ENCODE peak calls at places on chromosomes 2 and 18, in nine cellular contexts. B is cardiac muscle cell, V is fibroblast of lung, C is tibial nerve, N is heart left ventricle, D is IMR-90, R is stomach, M is transverse colon, F is bronchial epithelial cell. Z is an unnamed sample. For H3K27me3, the result is how much of the 10 kb centered on the place peaks cover.

GRCh38 chr18:79317718-79318117 is 78.0 kb upstream of the NFATC1 start:
- DNase-seq in V (no peak), R (no peak), C (no peak), M (no peak), D (no peak), F (no peak), N (no peak), B (peak), Z (no peak)

GRCh38 chr18:56235773-56236115 is 402.6 kb downstream of the TXNL1 start:
- DNase-seq in C (no peak), N (no peak), R (no peak), F (no peak), V (peak), B (no peak), M (no peak), D (no peak), Z (no peak)

GRCh38 chr18:45254683-45255082 is 360.6 kb upstream of the SLC14A2 start:
- DNase-seq in M (no peak), F (peak), B (peak), R (no peak), V (peak), D (no peak), N (peak), C (no peak), Z (no peak)

GRCh38 chr2:150690870-150691269 is 203.4 kb upstream of the RND3 start:
- DNase-seq in B (peak), R (no peak), N (no peak), M (no peak), V (peak), C (no peak), F (peak), D (peak), Z (no peak)

GRCh38 chr2:147937744-147938349 is 82.7 kb downstream of the ORC4 start:
- DNase-seq in N (no peak), V (peak), M (no peak), B (peak), C (no peak), R (no peak), D (peak), F (peak), Z (no peak)

GRCh38 chr2:236309669-236310029 is 45.4 kb upstream of the ASB18 start:
- DNase-seq in B (peak), N (no peak), M (no peak), F (peak), R (no peak), V (peak), C (no peak), D (no peak), Z (no peak)

GRCh38 chr2:158482594-158482993 is 25.8 kb downstream of the PKP4 start:
- DNase-seq in C (no peak), D (peak), M (no peak), R (no peak), F (peak), V (peak), B (no peak), N (no peak), Z (no peak)

GRCh38 chr2:205683991-205684390 is 1.7 kb downstream of the NRP2 start:
- DNase-seq in R (no peak), B (no peak), N (no peak), D (no peak), V (no peak), C (no peak), F (no peak), M (no peak), Z (no peak)

GRCh38 chr2:17758123-17758522 is 4.2 kb downstream of the GEN1 start:
- DNase-seq in M (no peak), N (no peak), R (no peak), B (no peak), V (no peak), D (no peak), C (no peak), F (no peak), Z (no peak)

GRCh38 chr2:26018184-26018716 is 15.6 kb upstream of the RAB10 start:
- DNase-seq in F (peak), M (peak), N (peak), D (peak), R (peak), C (peak), V (peak), B (peak), Z (peak)

DNA sequence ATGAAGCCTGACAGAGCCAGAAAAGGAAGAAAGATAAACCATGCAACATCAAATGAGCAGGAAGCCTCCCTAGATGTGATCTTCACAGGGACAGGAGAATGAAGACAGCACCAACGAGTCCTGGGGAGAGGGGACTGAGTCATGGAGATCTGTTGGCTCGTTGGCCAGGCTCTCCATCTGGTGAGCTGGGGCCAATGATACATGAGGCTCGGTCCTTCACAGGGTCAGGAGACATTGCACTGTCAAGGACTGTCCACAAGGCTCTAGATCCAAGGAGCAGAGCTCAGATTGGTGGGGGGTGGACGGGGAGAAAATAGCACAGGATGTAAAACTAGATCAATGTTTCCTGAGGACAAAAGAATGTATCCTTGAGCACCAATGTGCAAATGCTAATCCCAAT is 735 bp downstream of the CD207 start:
- DNase-seq in D (no peak), C (no peak), M (no peak), N (no peak), F (no peak), B (no peak), R (no peak), V (no peak), Z (no peak)
- H3K27me3 ChIP-seq in D (under half), C (under half), M (under half), N (under half), F (under half), B (under half), R (under half), V (under half), Z (under half)

DNA sequence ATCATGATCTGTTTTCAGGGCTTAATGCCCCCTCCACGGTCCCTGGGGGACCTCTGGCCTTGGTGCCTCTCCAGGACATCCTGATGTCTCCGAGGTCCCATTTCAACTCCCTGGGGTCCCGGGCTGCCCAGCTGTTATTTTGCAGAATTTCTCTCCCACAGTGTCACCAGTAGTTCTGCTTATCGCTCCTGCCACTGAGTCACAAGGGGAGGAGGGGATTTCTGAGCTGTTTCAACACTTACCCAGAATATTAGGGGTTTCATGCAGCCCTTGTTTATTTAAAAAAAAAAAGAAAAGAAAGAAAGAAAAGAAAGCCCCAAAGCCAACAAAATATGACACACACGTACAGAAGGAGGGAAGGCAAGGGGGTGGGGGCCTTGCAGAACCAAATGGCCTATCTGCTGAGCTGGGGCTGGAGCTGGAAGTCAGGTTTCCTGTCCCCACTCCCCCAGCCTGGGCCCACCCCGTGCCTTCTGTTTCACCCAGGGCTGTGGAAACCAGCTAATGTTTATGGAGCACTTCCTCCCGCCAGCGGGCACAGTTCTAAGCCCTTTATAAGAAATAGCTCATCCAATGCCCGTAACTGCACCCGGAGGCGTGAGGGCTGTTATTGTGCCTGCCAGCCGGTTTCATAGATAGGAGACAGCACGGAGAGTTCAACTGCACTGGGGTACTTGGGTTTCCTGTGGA is 8.4 kb upstream of the ARID5A start:
- DNase-seq in N (peak), R (no peak), F (no peak), M (peak), C (no peak), B (peak), D (peak), V (peak), Z (no peak)
- TF ChIP-seq CTCF in N (no peak), R (no peak), F (no peak), M (no peak), C (no peak), B (no peak), D (no peak), V (no peak), Z (no peak)

DNA sequence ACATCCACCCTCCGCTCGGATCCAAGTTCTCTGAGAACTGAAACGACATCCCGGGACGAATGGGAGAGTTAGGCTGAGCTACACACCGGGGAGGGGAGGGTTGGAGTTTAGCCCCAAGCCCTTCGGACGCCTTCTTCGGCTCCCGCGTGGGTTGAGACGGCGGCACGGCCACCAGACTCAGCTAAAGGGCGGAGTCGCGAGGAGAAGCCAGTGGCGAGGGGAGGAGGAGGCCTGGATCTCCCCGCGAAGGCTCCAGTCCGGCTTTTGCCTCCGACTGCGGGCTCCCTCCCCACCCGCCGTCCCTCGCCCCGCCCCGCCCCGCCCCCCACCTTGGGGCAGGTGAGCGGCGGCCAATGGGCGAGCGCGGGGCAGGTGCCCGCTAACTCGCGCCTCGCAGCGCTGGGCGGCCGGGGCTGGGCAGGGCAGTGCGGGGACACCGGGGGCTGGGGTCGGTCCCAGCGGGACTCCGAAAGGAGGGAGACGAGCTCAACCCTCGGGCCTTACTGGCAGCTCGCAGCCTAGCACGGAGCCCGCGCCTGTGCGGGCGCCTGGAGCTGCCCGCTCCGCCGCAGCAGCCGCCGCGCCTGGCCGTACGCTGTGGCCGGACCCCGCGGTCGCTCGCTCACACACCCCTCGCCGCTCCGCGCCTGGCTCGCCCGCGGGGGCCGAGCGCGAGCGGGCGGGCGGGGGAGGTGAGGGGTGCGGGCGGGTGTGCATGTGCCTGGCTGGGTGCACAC is at the start of gene EMX1:
- DNase-seq in V (no peak), M (peak), D (no peak), C (no peak), B (no peak), R (peak), N (no peak), F (peak), Z (no peak)
- H3K4me3 ChIP-seq in V (no peak), M (peak), D (no peak), C (peak), B (peak), R (peak), N (peak), F (peak), Z (no peak)

GRCh38 chr2:177747384-177747783 is 325.2 kb downstream of the PDE11A start:
- DNase-seq in V (no peak), B (no peak), N (no peak), D (no peak), M (no peak), R (no peak), F (no peak), C (no peak), Z (no peak)
- H3K27me3 ChIP-seq in V (under half), B (under half), N (under half), D (under half), M (under half), R (under half), F (under half), C (under half), Z (under half)

DNA sequence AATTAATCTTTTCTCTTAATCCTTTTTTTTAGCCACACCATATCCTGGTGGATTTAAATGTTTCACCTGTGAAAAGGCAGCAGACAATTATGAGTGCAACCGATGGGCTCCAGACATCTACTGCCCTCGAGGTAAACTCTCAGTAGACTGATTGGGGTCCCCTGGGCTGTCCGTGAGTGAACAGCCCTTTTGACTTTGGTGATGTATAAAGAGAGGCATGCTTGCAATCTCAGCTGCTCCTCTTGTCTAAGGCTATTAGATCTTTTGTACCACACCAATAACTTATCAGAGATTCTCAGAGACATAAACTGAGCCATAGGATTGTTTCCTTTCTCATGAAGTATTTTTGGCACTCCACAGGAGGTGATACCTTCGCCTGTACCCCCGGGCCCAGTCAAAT is 118.6 kb downstream of the LYPD6 start:
- DNase-seq in C (no peak), B (no peak), M (no peak), F (no peak), R (no peak), D (no peak), V (no peak), N (no peak), Z (no peak)
- TF ChIP-seq CTCF in C (no peak), B (no peak), M (no peak), F (no peak), R (no peak), D (no peak), V (no peak), N (no peak), Z (no peak)

GRCh38 chr2:73177645-73178255 is 24.6 kb upstream of the NOTO start:
- DNase-seq in M (no peak), C (no peak), B (no peak), D (no peak), V (no peak), N (no peak), R (no peak), F (no peak), Z (no peak)
- H3K4me3 ChIP-seq in M (no peak), C (peak), B (no peak), D (no peak), V (no peak), N (no peak), R (peak), F (no peak), Z (no peak)

DNA sequence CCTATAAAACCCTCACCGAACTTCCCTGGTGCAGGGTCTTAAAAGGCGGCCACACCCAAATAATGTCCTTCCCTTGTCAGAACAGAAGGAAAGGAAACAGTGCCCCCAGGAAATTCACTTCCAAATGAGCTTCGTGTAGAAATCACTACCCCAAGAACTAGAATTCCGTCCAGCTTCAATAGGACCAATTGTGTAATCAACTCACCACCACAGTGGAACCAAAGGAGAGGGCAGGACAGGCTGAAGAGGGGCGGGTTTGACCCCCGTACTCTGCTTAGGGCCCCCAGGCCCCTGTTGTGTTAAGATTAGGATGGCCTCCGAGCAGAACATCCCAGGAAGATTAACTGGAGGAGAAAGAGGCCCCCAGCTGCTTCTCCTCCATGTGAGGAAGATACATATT is 24.1 kb downstream of the GPR35 start:
- DNase-seq in B (no peak), V (no peak), R (no peak), D (no peak), N (no peak), F (no peak), M (no peak), C (no peak), Z (no peak)
- H3K27me3 ChIP-seq in B (under half), V (under half), R (under half), D (half or more), N (under half), F (under half), M (half or more), C (half or more), Z (under half)

DNA sequence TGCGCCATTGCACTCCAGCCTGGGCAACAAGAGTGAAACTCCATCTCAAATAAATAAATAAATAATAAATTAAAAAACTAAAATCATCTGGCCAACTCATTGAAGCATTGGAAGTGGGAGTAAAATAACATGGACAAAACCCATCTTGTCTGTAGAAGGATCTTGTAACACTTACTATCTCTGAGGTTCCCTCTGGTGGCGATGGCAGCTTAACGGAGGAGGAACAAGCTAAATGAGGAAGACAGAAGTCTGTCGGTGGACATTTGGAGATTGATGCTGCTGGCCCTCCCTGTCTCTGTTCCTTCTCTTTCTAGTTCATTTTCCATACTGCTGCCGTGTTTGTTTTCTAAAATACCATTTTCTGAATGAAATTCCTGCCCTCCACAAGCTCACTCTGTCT is 43.4 kb downstream of the ZCCHC2 start:
- DNase-seq in R (peak), N (no peak), M (peak), B (peak), D (peak), C (peak), V (peak), F (no peak), Z (no peak)
- TF ChIP-seq CTCF in R (no peak), N (peak), M (peak), B (no peak), D (no peak), C (peak), V (no peak), F (no peak), Z (peak)

GRCh38 chr2:227464851-227465250 is 7.1 kb upstream of the AGFG1 start:
- DNase-seq in D (no peak), N (no peak), C (no peak), B (no peak), F (no peak), R (no peak), V (no peak), M (no peak), Z (no peak)
- H3K4me3 ChIP-seq in D (no peak), N (no peak), C (no peak), B (no peak), F (no peak), R (no peak), V (no peak), M (no peak), Z (no peak)

DNA sequence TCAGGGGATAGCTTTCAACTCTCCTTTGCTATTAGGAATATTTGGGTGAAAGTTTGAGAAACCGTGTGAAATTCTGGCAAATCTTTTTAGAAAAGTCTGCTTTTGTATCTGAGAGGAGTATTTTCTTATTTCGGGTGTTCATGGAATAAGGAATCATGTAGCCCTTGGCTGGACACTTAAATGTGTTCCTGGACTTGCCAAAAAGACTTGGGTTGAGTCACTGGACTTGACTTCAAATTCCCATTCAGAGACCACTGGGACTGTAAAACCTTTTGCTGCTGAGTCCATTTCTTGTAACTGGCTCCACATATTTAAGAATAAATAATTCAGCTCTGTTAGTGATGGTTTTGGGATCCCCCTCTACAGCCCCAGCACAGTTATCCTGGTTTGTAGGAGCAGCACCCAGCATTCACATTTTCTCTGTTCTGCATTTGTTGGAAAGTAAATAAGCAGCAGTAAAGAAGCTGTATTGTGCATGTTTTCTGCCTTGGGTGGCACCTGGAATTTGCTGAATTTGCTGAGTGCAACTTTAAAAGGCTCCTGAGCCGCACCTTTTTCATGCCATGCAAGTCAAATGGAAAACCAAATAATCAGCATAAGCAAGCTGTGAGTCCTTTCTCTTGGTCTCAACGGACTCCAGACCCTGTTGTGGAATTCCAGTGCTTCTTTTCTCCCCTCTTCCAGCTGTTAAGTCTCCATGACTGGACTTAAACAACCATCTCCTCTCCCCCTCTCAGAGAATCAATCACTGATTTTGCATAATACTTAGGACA is 5.5 kb upstream of the CETN1 start:
- DNase-seq in M (no peak), D (no peak), V (no peak), F (no peak), B (no peak), C (no peak), R (no peak), N (no peak), Z (no peak)
- H3K27me3 ChIP-seq in M (under half), D (under half), V (under half), F (under half), B (under half), C (under half), R (under half), N (under half), Z (under half)

Z was measured in BJ.